ENCODE peak calls at places on chromosomes 6 and 20, in five cellular contexts. O is Peyer's patch, N is neural progenitor cell, Y is AG09319, F is cardiac muscle cell. X is an unnamed sample.

GRCh38 chr6:90197854-90198496 is 98.7 kb downstream of the BACH2 start:
- DNase-seq in O (no peak), Y (no peak), N (peak), F (peak), X (no peak)

GRCh38 chr6:165987483-165988305 is 180.0 kb downstream of the TBXT start:
- DNase-seq in O (peak), N (peak), Y (peak), F (peak), X (peak)

GRCh38 chr20:25253606-25254275 is 5.9 kb downstream of the PYGB start:
- DNase-seq in F (peak), Y (no peak), O (no peak), N (no peak), X (no peak)

GRCh38 chr6:19501737-19502245 is 335.4 kb upstream of the ID4 start:
- DNase-seq in N (no peak), F (no peak), Y (no peak), O (no peak), X (no peak)

GRCh38 chr6:53347250-53347920 is 1.4 kb downstream of the ELOVL5 start:
- DNase-seq in N (no peak), O (peak), Y (no peak), F (peak), X (no peak)

GRCh38 chr6:43904311-43905123 is 134.5 kb downstream of the VEGFA start:
- DNase-seq in F (no peak), O (no peak), Y (no peak), N (no peak), X (no peak)

GRCh38 chr6:107488875-107489635 is 862 bp upstream of the SOBP start:
- DNase-seq in Y (no peak), F (peak), O (no peak), N (peak), X (peak)

GRCh38 chr6:83199865-83200230 is 6.7 kb downstream of the RWDD2A start:
- DNase-seq in F (peak), O (no peak), Y (no peak), N (no peak), X (no peak)

GRCh38 chr6:8839626-8840025 is 404.3 kb upstream of the SLC35B3 start:
- DNase-seq in F (no peak), N (no peak), Y (no peak), O (no peak), X (no peak)

GRCh38 chr20:64082821-64083379 is 1.3 kb downstream of the LKAAEAR1 start:
- DNase-seq in F (no peak), O (no peak), Y (no peak), N (no peak), X (no peak)

GRCh38 chr20:18686696-18687095 is 98.8 kb downstream of the DTD1 start:
- DNase-seq in N (no peak), O (no peak), Y (no peak), F (no peak), X (no peak)

GRCh38 chr6:138161434-138162103 is at the start of gene ARFGEF3:
- DNase-seq in O (peak), F (peak), Y (no peak), N (peak), X (peak)

GRCh38 chr20:59788811-59789210 is 144.6 kb downstream of the SYCP2 start:
- DNase-seq in N (no peak), F (no peak), Y (no peak), O (no peak), X (no peak)

GRCh38 chr6:16146527-16146955 is 17.7 kb downstream of the MYLIP start:
- DNase-seq in N (no peak), F (no peak), Y (no peak), O (no peak), X (no peak)

GRCh38 chr20:63487116-63487764 is 11.6 kb downstream of the EEF1A2 start:
- DNase-seq in O (no peak), N (no peak), F (no peak), Y (no peak), X (no peak)

GRCh38 chr20:9966966-9967365 is 67.8 kb upstream of the ANKEF1 start:
- DNase-seq in N (peak), O (no peak), F (peak), Y (no peak), X (no peak)

GRCh38 chr6:148307400-148307799 is 35.2 kb upstream of the SASH1 start:
- DNase-seq in N (no peak), F (no peak), O (no peak), Y (no peak), X (no peak)

GRCh38 chr6:51266569-51266968 is 447.9 kb downstream of the TFAP2B start:
- DNase-seq in F (no peak), Y (no peak), O (no peak), N (no peak), X (no peak)

GRCh38 chr6:52416629-52417151 is 3.5 kb upstream of the EFHC1 start:
- DNase-seq in N (peak), Y (peak), O (no peak), F (peak), X (peak)

GRCh38 chr20:5191829-5192569 is 65.2 kb downstream of the CDS2 start:
- DNase-seq in F (peak), O (peak), N (peak), Y (peak), X (peak)

DNA sequence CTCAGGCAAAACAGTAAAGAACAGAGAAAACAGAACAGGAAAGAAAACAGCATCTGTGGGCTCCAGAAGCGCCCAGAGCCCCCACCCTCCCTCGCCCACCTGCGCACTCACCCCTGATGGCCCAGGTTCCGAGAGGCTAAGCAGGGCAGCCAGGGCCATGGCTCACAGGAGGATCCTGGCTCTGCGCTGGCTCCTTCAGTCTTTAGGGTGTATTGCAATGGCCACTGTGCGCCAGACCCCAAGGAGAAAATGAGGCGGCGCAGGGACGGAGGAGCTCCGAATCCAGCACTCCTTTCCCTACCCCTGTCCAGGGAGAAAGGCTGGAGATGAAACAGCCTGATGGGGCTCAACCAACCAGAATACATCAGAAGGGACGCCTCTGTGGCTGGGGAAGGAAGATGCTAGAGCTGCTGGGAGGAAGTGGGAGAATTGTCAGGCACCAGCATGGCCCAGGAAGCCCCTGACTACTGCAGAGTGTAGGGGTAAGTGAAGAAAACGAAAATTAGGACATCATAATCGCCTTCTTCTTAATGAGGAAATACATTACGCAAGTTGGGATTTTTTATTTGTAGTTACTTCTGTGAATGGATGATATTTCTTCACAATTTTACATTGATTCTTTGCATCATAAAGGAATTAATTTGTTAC is 49.0 kb downstream of the COL11A2 start:
- DNase-seq in O (no peak), Y (no peak), F (no peak), N (no peak), X (no peak)
- TF ChIP-seq CTCF in O (no peak), Y (no peak), F (no peak), N (peak), X (peak)

DNA sequence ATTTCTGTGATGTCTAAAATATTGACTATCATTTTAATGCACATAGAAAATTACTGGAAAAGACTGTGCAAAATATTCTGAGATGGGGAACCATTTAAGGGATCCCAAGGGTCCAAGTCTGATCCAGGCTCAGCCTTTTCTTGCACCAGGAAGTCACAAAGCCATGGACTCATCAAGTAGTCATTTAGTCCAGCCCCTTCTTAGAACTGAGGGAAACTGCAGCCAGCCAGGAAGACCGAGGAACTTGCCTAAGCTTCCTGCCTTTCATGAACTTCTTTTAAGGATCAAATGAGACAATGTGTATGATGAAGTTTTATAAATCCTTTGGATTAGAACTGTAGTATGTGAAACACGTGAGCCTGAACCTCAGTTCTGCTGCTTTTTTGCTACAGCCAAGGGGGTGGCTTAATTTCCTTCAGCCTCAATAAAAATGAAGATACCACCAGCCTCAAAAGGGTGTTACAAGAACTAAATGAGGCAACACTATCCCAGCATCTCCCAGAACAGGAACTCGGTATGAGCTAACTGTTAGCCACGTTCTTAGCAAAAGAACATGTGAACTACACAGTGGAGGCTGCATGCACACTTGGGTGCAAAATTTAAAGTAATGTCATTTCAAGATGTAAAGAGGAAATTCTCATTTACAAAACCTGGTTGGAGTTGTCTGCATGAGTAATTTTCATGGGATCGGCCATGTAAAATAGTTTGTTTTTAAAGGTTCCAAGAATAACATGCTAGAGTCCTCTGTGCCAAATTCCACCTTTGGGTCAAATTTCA is 76.0 kb upstream of the TBC1D7 start:
- DNase-seq in F (peak), N (no peak), O (no peak), Y (no peak), X (no peak)
- TF ChIP-seq CTCF in F (no peak), N (no peak), O (no peak), Y (no peak), X (no peak)

DNA sequence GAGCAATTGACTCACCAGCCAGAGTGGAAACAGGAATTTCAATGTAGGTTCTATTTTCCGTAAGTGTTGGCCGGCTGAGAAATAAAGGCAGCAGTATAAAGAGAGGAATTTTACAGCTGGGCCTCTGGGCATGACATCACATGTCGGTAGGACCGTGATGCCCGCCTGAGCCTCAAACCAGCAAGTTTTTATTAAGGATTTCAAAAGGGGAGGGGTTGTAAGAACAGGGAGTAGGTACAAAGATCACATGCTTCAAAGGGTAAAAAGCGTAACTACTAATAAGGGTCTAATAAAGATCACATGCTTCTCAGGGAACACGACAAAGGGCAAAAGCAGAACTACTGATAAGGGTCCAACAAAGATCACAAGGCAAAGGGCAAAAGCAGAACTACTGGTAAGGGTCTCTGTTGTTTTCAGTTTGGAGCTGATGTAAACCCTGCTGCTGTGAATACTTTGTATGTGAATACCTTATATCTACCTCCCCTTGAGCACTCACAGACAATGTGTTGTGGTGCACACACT is 9.0 kb upstream of the TULP4 start:
- DNase-seq in O (peak), Y (no peak), N (no peak), F (no peak), X (no peak)
- TF ChIP-seq CTCF in O (no peak), Y (no peak), N (no peak), F (no peak), X (no peak)

DNA sequence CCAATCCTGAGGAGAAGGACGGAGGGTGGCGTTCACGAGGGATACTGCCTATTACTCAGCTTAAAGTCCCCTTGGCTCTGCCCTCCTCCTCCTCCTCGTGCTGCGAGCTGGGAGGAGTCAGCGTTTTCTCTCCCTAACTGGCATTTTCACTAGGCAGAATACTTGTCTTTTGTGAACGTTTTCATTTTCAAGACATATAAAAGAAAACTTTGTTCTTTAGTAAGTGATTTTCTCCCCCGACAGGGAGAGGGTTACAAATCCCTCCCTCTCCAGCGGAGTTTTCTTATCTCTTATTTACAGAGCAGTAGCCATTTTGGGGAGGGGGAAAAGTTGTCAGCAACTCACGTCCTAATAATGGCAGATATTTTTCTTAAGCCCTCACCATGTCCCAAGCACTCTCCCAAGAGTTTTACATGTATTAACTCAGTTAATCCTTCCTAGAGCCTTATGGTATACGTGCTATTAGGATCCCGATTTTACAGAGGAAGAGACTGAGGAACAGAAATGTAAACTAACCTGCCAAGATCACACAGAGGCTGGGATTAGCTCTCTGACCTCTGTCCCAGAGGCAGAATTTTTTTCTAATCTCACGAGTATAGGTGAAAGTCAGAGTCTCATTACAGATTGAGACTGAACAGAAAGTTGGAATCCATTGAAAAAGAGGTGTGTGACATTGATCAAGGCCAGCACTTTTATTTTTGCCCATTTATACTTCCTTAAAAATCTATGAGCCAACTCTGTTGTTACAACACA is 30.0 kb upstream of the ZNF217 start:
- DNase-seq in F (peak), N (peak), O (peak), Y (peak), X (peak)
- TF ChIP-seq CTCF in F (peak), N (peak), O (no peak), Y (peak), X (no peak)

GRCh38 chr20:2397595-2398145 is 17.0 kb downstream of the TGM6 start:
- DNase-seq in O (no peak), F (no peak), N (no peak), Y (no peak), X (no peak)
- TF ChIP-seq CTCF in O (no peak), F (no peak), N (peak), Y (no peak), X (no peak)

GRCh38 chr6:73203098-73203497 is 22.2 kb downstream of the KHDC1L start:
- DNase-seq in O (no peak), Y (peak), N (no peak), F (no peak), X (no peak)
- TF ChIP-seq CTCF in O (no peak), Y (no peak), N (no peak), F (no peak), X (no peak)

DNA sequence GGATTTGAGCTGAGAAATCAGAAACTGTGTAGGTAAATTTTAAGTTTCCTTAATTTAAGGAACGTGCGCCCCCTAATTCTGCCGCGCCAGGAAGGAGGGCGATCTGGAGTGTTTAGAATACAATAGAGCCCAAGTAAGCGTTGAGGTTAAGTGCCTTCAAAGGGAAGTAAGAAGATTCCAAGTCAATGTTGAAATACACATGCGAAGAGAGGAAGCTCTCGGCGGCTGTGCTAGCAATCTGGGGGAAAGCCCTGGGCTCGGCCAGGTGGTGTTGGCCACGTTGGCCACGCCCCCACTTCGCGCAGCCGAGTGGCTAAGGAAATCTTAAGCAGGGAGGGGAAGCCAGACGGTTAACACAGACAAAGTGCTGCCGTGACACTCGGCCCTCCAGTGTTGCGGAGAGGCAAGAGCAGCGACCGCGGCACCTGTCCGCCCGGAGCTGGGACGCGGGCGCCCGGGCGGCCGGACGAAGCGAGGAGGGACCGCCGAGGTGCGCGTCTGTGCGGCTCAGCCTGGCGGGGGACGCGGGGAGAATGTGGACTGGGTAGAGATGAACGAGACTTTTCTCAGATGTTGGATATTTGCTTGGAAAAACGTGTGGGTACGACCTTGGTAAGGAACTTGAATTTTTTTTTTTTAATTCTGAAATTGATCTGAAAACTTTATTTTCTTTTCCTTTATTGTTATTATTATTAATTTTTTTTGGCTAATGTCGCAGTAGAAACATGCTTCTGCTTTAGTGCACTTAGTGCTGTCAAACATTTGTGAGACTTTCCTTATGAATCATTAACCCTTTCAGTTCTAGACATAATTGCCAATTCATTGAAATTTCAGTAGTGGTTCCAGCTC is at the start of gene PRDM1:
- DNase-seq in N (peak), Y (no peak), F (peak), O (peak), X (peak)
- TF ChIP-seq CTCF in N (peak), Y (no peak), F (no peak), O (peak), X (peak)

GRCh38 chr6:121366184-121366521 is 31.9 kb upstream of the TBC1D32 start:
- DNase-seq in N (no peak), Y (no peak), O (no peak), F (no peak), X (no peak)

GRCh38 chr6:121365499-121366183 is 31.4 kb upstream of the TBC1D32 start:
- DNase-seq in O (no peak), F (no peak), Y (no peak), N (no peak), X (no peak)
- TF ChIP-seq CTCF in O (no peak), F (no peak), Y (no peak), N (no peak), X (no peak)

GRCh38 chr6:140779341-140779740 is 1353.4 kb upstream of the GJE1 start:
- DNase-seq in F (peak), Y (no peak), N (no peak), O (no peak), X (no peak)
- TF ChIP-seq CTCF in F (no peak), Y (no peak), N (no peak), O (no peak), X (no peak)

X was measured in endothelial cell.